ENCODE peak calls at places on chromosomes 1 and 21, in nine cellular contexts. R, M, T, S, V, O, I, D and X are unnamed samples.

GRCh38 chr1:226888021-226888420 is 17.6 kb downstream of the PSEN2 start:
- DNase-seq in I (no peak), S (no peak), M (no peak), O (no peak), R (no peak), D (no peak), V (no peak), T (no peak), X (no peak)

GRCh38 chr1:20540281-20540680 is 12.1 kb upstream of the FAM43B start:
- DNase-seq in O (no peak), M (no peak), T (no peak), D (no peak), V (no peak), I (peak), R (no peak), S (no peak), X (no peak)

GRCh38 chr1:239354211-239354610 is 32.2 kb upstream of the CHRM3 start:
- DNase-seq in T (no peak), M (no peak), R (no peak), D (no peak), O (peak), I (peak), V (no peak), S (no peak), X (no peak)

GRCh38 chr1:224116131-224116530 is 2.2 kb downstream of the FBXO28 start:
- DNase-seq in R (peak), O (no peak), M (no peak), S (no peak), I (peak), T (no peak), V (peak), D (peak), X (peak)

GRCh38 chr1:77744576-77744975 is 15.1 kb downstream of the USP33 start:
- DNase-seq in M (no peak), I (no peak), O (no peak), V (no peak), T (no peak), R (no peak), S (no peak), D (no peak), X (no peak)

GRCh38 chr21:32611471-32611997 is 643 bp downstream of the CFAP298 start:
- DNase-seq in V (peak), M (no peak), T (peak), S (peak), I (peak), O (no peak), R (peak), D (no peak), X (peak)

GRCh38 chr1:216464489-216464888 is 41.2 kb upstream of the USH2A start:
- DNase-seq in R (peak), S (no peak), T (no peak), M (no peak), D (no peak), O (peak), V (no peak), I (peak), X (no peak)

GRCh38 chr1:206672844-206673758 is 11.6 kb upstream of the MAPKAPK2 start:
- DNase-seq in O (no peak), I (peak), S (no peak), D (no peak), R (peak), T (no peak), M (peak), V (peak), X (peak)

GRCh38 chr1:167105841-167106461 is 12.1 kb downstream of the STYXL2 start:
- DNase-seq in S (no peak), R (no peak), M (no peak), V (no peak), D (no peak), T (no peak), I (no peak), O (no peak), X (no peak)

GRCh38 chr1:229249854-229250644 is 20.9 kb upstream of the RAB4A start:
- DNase-seq in V (no peak), O (no peak), S (no peak), R (no peak), I (no peak), M (no peak), D (no peak), T (no peak), X (no peak)

GRCh38 chr1:213438339-213438738 is 387.3 kb downstream of the RPS6KC1 start:
- DNase-seq in V (no peak), I (no peak), D (no peak), O (no peak), M (no peak), T (no peak), R (no peak), S (no peak), X (no peak)

GRCh38 chr1:102919659-102920058 is 188.7 kb downstream of the COL11A1 start:
- DNase-seq in V (no peak), D (no peak), I (peak), M (no peak), R (peak), O (peak), T (no peak), S (no peak), X (no peak)

GRCh38 chr1:187067160-187067559 is 238.4 kb downstream of the PLA2G4A start:
- DNase-seq in M (no peak), V (no peak), R (no peak), D (no peak), O (no peak), S (peak), I (no peak), T (no peak), X (no peak)

GRCh38 chr1:8002329-8003320 is 23.5 kb downstream of the ERRFI1 start:
- DNase-seq in V (no peak), R (no peak), S (no peak), D (no peak), M (no peak), T (peak), I (no peak), O (no peak), X (no peak)

GRCh38 chr1:243483084-243483845 is 227.4 kb downstream of the SDCCAG8 start:
- DNase-seq in V (no peak), S (no peak), R (no peak), M (peak), D (no peak), T (no peak), I (no peak), O (no peak), X (no peak)

GRCh38 chr1:33338495-33339211 is 17.8 kb upstream of the A3GALT2 start:
- DNase-seq in V (no peak), T (peak), D (no peak), R (peak), I (peak), S (peak), M (peak), O (peak), X (no peak)

GRCh38 chr1:39940980-39941871 is 13.7 kb upstream of the MFSD2A start:
- DNase-seq in S (no peak), T (no peak), O (no peak), I (no peak), M (no peak), D (no peak), V (no peak), R (no peak), X (no peak)

GRCh38 chr1:47317841-47318240 is 3.9 kb upstream of the STIL start:
- DNase-seq in M (no peak), R (peak), T (no peak), D (no peak), S (no peak), O (peak), I (peak), V (no peak), X (no peak)

GRCh38 chr1:76086597-76086996 is 12.1 kb downstream of the ST6GALNAC3 start:
- DNase-seq in R (no peak), V (no peak), T (no peak), M (no peak), S (no peak), O (no peak), I (no peak), D (no peak), X (no peak)

GRCh38 chr1:77313491-77313890 is 31.7 kb downstream of the AK5 start:
- DNase-seq in T (peak), M (no peak), R (no peak), O (no peak), V (peak), I (no peak), D (no peak), S (peak), X (no peak)

GRCh38 chr1:17498214-17498613 is 41.3 kb upstream of the ARHGEF10L start:
- DNase-seq in S (no peak), V (no peak), M (no peak), T (no peak), O (no peak), D (no peak), I (no peak), R (no peak), X (no peak)

GRCh38 chr1:173411835-173412742 is 65.0 kb upstream of the PRDX6 start:
- DNase-seq in T (no peak), I (peak), R (peak), M (no peak), O (peak), S (no peak), D (no peak), V (no peak), X (no peak)

GRCh38 chr1:56644941-56645662 is at the start of gene PRKAA2:
- DNase-seq in D (no peak), S (peak), R (no peak), I (no peak), V (peak), O (no peak), T (peak), M (peak), X (peak)

GRCh38 chr1:114152211-114153050 is 1.2 kb downstream of the SYT6 start:
- DNase-seq in T (peak), I (peak), R (peak), D (no peak), V (no peak), S (peak), M (peak), O (no peak), X (no peak)

GRCh38 chr1:204896787-204897469 is 26.3 kb downstream of the NFASC start:
- DNase-seq in D (no peak), I (no peak), O (no peak), S (no peak), M (no peak), V (no peak), R (no peak), T (no peak), X (no peak)

GRCh38 chr1:155831279-155831976 is 25.6 kb downstream of the GON4L start:
- DNase-seq in M (no peak), R (no peak), I (no peak), O (no peak), T (no peak), S (no peak), D (no peak), V (no peak), X (no peak)

GRCh38 chr1:23376890-23377811 is 7.5 kb upstream of the ZNF436 start:
- DNase-seq in D (peak), T (no peak), M (peak), V (peak), O (no peak), I (peak), R (peak), S (no peak), X (no peak)

GRCh38 chr1:33897092-33897725 is 33.3 kb downstream of the HMGB4 start:
- DNase-seq in O (no peak), R (no peak), S (no peak), D (no peak), M (no peak), V (no peak), T (no peak), I (no peak), X (no peak)

GRCh38 chr1:180065408-180065807 is 89.3 kb upstream of the QSOX1 start:
- DNase-seq in D (no peak), I (no peak), S (no peak), T (no peak), V (no peak), M (no peak), O (no peak), R (no peak), X (no peak)

GRCh38 chr1:31939484-31940329 is 1.5 kb upstream of the PTP4A2 start:
- DNase-seq in D (no peak), V (peak), R (peak), I (peak), O (peak), M (no peak), T (peak), S (peak), X (peak)
- TF ChIP-seq CTCF in D (no peak), V (peak), R (peak), I (peak), O (peak), M (peak), T (peak), S (peak), X (peak)

GRCh38 chr1:54309631-54310366 is 96.4 kb downstream of the SSBP3 start:
- DNase-seq in D (no peak), M (no peak), S (no peak), T (no peak), I (no peak), V (no peak), O (no peak), R (no peak), X (no peak)

GRCh38 chr1:54311506-54311905 is 94.7 kb downstream of the SSBP3 start:
- DNase-seq in S (no peak), V (no peak), O (no peak), M (no peak), T (no peak), I (no peak), R (no peak), D (no peak), X (no peak)

GRCh38 chr1:54307305-54307704 is 98.9 kb downstream of the SSBP3 start:
- DNase-seq in D (no peak), M (no peak), S (no peak), V (no peak), O (no peak), R (no peak), T (no peak), I (no peak), X (no peak)

GRCh38 chr1:54312874-54313316 is 93.3 kb downstream of the SSBP3 start:
- DNase-seq in O (no peak), R (peak), M (peak), V (no peak), D (no peak), I (peak), T (no peak), S (no peak), X (no peak)

DNA sequence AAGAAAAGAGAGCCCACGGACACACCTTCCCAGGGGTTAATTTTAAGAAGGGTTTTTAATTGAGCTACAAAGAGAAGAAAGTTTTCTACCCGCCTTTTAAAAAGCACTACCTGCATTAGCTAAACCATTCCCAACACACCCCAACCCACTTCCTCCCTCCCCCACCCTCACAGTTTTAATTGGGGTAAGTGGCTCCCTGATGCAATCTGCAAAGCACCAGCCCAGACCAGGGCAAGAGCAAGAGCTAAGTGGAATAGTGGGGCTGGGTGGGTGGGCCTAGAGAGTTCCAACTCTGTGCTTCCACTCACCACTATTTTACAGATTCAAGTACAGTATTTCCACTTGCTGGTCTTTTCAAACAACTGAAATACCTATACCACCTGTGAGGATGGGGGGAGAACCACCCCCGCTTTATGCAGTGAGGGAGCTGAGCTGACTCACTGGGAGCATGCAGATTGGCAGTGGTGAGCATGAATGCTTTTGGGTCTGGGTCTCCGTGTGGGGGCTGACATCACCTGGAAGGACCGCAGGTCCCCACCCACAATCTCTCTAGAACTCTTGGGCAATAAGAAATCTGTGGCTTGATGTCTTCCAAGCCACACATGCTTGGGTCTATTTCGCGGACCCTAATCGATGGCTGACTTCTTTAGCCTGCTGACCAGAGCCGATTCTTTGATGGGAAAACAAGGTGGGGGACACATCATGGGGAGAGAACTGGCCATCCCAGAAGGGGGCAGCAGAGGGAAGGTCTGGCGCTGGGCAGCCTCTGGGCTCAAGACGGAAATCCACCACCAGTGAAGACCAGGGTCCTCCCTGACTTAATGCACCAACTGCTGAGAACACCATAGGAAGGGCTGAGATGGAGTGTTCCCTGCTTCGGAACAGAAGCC is 95.5 kb downstream of the SSBP3 start:
- DNase-seq in S (peak), R (peak), M (no peak), D (no peak), T (peak), O (no peak), V (peak), I (peak), X (peak)
- TF ChIP-seq CTCF in S (peak), R (peak), M (peak), D (no peak), T (peak), O (peak), V (peak), I (peak), X (peak)

GRCh38 chr21:38699048-38699447 is 106.7 kb upstream of the ETS2 start:
- DNase-seq in M (no peak), S (no peak), V (peak), T (no peak), D (no peak), R (no peak), I (no peak), O (no peak), X (no peak)
- TF ChIP-seq CTCF in M (no peak), S (no peak), V (peak), T (no peak), D (peak), R (peak), I (no peak), O (no peak), X (no peak)

GRCh38 chr1:228217551-228218344 is 9.9 kb downstream of the OBSCN start:
- DNase-seq in V (peak), D (no peak), S (no peak), O (no peak), I (no peak), T (no peak), M (no peak), R (no peak), X (no peak)
- TF ChIP-seq CTCF in V (peak), D (no peak), S (no peak), O (peak), I (no peak), T (no peak), M (no peak), R (peak), X (no peak)

DNA sequence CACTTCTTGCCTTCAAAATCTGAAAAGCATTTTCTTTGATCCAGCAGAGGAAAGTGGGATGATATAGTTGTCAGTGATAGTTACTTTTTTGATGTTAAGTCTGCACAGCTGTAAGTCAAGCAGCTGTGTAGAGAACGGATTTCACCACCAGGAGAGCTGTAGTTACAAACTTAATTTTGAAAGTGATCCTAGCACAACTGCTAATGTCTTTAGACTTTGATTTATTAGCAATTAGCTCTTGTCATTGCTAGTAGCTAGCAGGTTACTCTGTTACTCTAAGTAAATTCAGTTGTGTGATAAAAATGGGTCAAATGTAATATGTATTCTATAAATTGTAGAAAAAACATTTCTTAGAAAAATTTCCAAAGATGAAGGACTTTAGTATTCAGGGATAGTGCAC is 46.0 kb downstream of the ALG6 start:
- DNase-seq in T (no peak), D (no peak), R (no peak), I (no peak), M (no peak), O (no peak), V (peak), S (no peak), X (no peak)
- TF ChIP-seq CTCF in T (no peak), D (no peak), R (no peak), I (no peak), M (no peak), O (no peak), V (no peak), S (no peak), X (no peak)

GRCh38 chr1:2933431-2934172 is 87.7 kb upstream of the ACTRT2 start:
- DNase-seq in D (no peak), R (no peak), O (no peak), M (no peak), V (no peak), I (no peak), S (no peak), T (no peak), X (no peak)

GRCh38 chr1:2934173-2934540 is 87.1 kb upstream of the ACTRT2 start:
- DNase-seq in V (no peak), R (no peak), D (no peak), I (no peak), O (no peak), S (no peak), M (no peak), T (no peak), X (no peak)

GRCh38 chr1:2930971-2931721 is 90.1 kb upstream of the ACTRT2 start:
- DNase-seq in R (no peak), T (no peak), D (no peak), V (no peak), I (no peak), S (no peak), M (no peak), O (no peak), X (no peak)

GRCh38 chr1:2931722-2932401 is 89.4 kb upstream of the ACTRT2 start:
- DNase-seq in O (no peak), T (no peak), I (no peak), V (no peak), R (no peak), S (no peak), M (no peak), D (no peak), X (no peak)

GRCh38 chr1:2932671-2933350 is 88.5 kb upstream of the ACTRT2 start:
- DNase-seq in V (no peak), R (no peak), I (no peak), O (no peak), D (no peak), M (no peak), S (no peak), T (no peak), X (no peak)
- TF ChIP-seq CTCF in V (no peak), R (no peak), I (no peak), O (no peak), D (no peak), M (no peak), S (no peak), T (no peak), X (no peak)

GRCh38 chr1:178096421-178096820 is 2.5 kb downstream of the RASAL2 start:
- DNase-seq in I (peak), D (no peak), V (no peak), M (no peak), O (no peak), T (no peak), S (no peak), R (no peak), X (no peak)

GRCh38 chr1:178094752-178095645 is 1.1 kb downstream of the RASAL2 start:
- DNase-seq in D (no peak), I (peak), R (peak), O (peak), T (no peak), M (no peak), V (no peak), S (no peak), X (no peak)

GRCh38 chr1:178091986-178092745 is 1.7 kb upstream of the RASAL2 start:
- DNase-seq in V (no peak), T (no peak), D (no peak), S (no peak), M (no peak), I (peak), O (peak), R (no peak), X (no peak)

GRCh38 chr1:178093958-178094751 is at the start of gene RASAL2:
- DNase-seq in T (peak), O (no peak), M (peak), I (peak), D (no peak), R (peak), S (peak), V (peak), X (peak)

GRCh38 chr1:178093150-178093957 is 550 bp upstream of the RASAL2 start:
- DNase-seq in I (peak), D (peak), O (peak), R (peak), T (peak), M (peak), S (peak), V (peak), X (peak)
- TF ChIP-seq CTCF in I (no peak), D (no peak), O (no peak), R (peak), T (no peak), M (no peak), S (no peak), V (no peak), X (no peak)